ENCODE peak calls at places on chromosomes 13 and 19, in seven cellular contexts. One of them, this sample, is unnamed.

GRCh38 chr19:3346677-3347353 is 19.6 kb upstream of the NFIC start:
- DNase-seq in AG09319: no peak
- DNase-seq in EL: peak; percentile 69
- DNase-seq in AG09309: no peak
- DNase-seq in cardiac fibroblast: peak; percentile 59
- DNase-seq in activated T-helper 1 cell treated with anti-CD3 and anti-CD28 coated beads, Interleukin-12 subunit alpha, Interleukin-12 subunit beta, Interleukin-2, Interleukin-4 antibody, amounts not matched to agents 30 ng/mL and 10 ng/mL and 1 ng/mL, durations not matched to agents 14 hours and 24 hours and 36 hours: no peak
- DNase-seq in activated CD4-positive, alpha-beta T cell treated with anti-CD3 and anti-CD28 coated beads, Interleukin-2, amount 50 U/mL, for 48 hours: no peak
- DNase-seq in this sample: no peak

GRCh38 chr13:63614874-63615612 is 2199.4 kb upstream of the PCDH20 start:
- DNase-seq in AG09309: no peak
- DNase-seq in cardiac fibroblast: no peak
- DNase-seq in EL: no peak
- DNase-seq in AG09319: no peak
- DNase-seq in activated T-helper 1 cell treated with anti-CD3 and anti-CD28 coated beads, Interleukin-12 subunit alpha, Interleukin-12 subunit beta, Interleukin-2, Interleukin-4 antibody, amounts not matched to agents 30 ng/mL and 10 ng/mL and 1 ng/mL, durations not matched to agents 14 hours and 24 hours and 36 hours: no peak
- DNase-seq in activated CD4-positive, alpha-beta T cell treated with anti-CD3 and anti-CD28 coated beads, Interleukin-2, amount 50 U/mL, for 48 hours: no peak
- DNase-seq in this sample: no peak

GRCh38 chr19:11673608-11674041 is 65.1 kb downstream of the ZNF823 start:
- DNase-seq in AG09309: peak; percentile 21
- DNase-seq in AG09319: no peak
- DNase-seq in activated CD4-positive, alpha-beta T cell treated with anti-CD3 and anti-CD28 coated beads, Interleukin-2, amount 50 U/mL, for 48 hours: peak; percentile 42
- DNase-seq in EL: peak; percentile 47
- DNase-seq in activated T-helper 1 cell treated with anti-CD3 and anti-CD28 coated beads, Interleukin-12 subunit alpha, Interleukin-12 subunit beta, Interleukin-2, Interleukin-4 antibody, amounts not matched to agents 30 ng/mL and 10 ng/mL and 1 ng/mL, durations not matched to agents 14 hours and 24 hours and 36 hours: no peak
- DNase-seq in cardiac fibroblast: peak; percentile 71
- DNase-seq in this sample: peak; percentile 0

GRCh38 chr13:52827839-52828238 is 20.6 kb downstream of the PCDH8 start:
- DNase-seq in cardiac fibroblast: no peak
- DNase-seq in activated CD4-positive, alpha-beta T cell treated with anti-CD3 and anti-CD28 coated beads, Interleukin-2, amount 50 U/mL, for 48 hours: no peak
- DNase-seq in activated T-helper 1 cell treated with anti-CD3 and anti-CD28 coated beads, Interleukin-12 subunit alpha, Interleukin-12 subunit beta, Interleukin-2, Interleukin-4 antibody, amounts not matched to agents 30 ng/mL and 10 ng/mL and 1 ng/mL, durations not matched to agents 14 hours and 24 hours and 36 hours: no peak
- DNase-seq in AG09319: no peak
- DNase-seq in AG09309: no peak
- DNase-seq in EL: no peak
- DNase-seq in this sample: no peak

GRCh38 chr19:46841458-46842083 is 9.1 kb downstream of the AP2S1 start:
- DNase-seq in activated CD4-positive, alpha-beta T cell treated with anti-CD3 and anti-CD28 coated beads, Interleukin-2, amount 50 U/mL, for 48 hours: no peak
- DNase-seq in activated T-helper 1 cell treated with anti-CD3 and anti-CD28 coated beads, Interleukin-12 subunit alpha, Interleukin-12 subunit beta, Interleukin-2, Interleukin-4 antibody, amounts not matched to agents 30 ng/mL and 10 ng/mL and 1 ng/mL, durations not matched to agents 14 hours and 24 hours and 36 hours: no peak
- DNase-seq in AG09319: no peak
- DNase-seq in cardiac fibroblast: peak; percentile 82
- DNase-seq in EL: peak; percentile 86
- DNase-seq in AG09309: no peak
- DNase-seq in this sample: no peak

GRCh38 chr19:49468746-49469447 is 5.1 kb upstream of the FLT3LG start:
- DNase-seq in AG09309: no peak
- DNase-seq in cardiac fibroblast: peak; percentile 93
- DNase-seq in EL: no peak
- DNase-seq in activated T-helper 1 cell treated with anti-CD3 and anti-CD28 coated beads, Interleukin-12 subunit alpha, Interleukin-12 subunit beta, Interleukin-2, Interleukin-4 antibody, amounts not matched to agents 30 ng/mL and 10 ng/mL and 1 ng/mL, durations not matched to agents 14 hours and 24 hours and 36 hours: peak; percentile 92
- DNase-seq in activated CD4-positive, alpha-beta T cell treated with anti-CD3 and anti-CD28 coated beads, Interleukin-2, amount 50 U/mL, for 48 hours: peak; percentile 81
- DNase-seq in AG09319: no peak
- DNase-seq in this sample: peak; percentile 87

GRCh38 chr13:29125145-29125933 is 305.2 kb downstream of the MTUS2 start:
- DNase-seq in activated CD4-positive, alpha-beta T cell treated with anti-CD3 and anti-CD28 coated beads, Interleukin-2, amount 50 U/mL, for 48 hours: no peak
- DNase-seq in activated T-helper 1 cell treated with anti-CD3 and anti-CD28 coated beads, Interleukin-12 subunit alpha, Interleukin-12 subunit beta, Interleukin-2, Interleukin-4 antibody, amounts not matched to agents 30 ng/mL and 10 ng/mL and 1 ng/mL, durations not matched to agents 14 hours and 24 hours and 36 hours: no peak
- DNase-seq in cardiac fibroblast: no peak
- DNase-seq in EL: no peak
- DNase-seq in AG09309: no peak
- DNase-seq in AG09319: no peak
- DNase-seq in this sample: no peak

GRCh38 chr19:56315076-56315828 is 613 bp upstream of the ZSCAN5A start:
- DNase-seq in activated T-helper 1 cell treated with anti-CD3 and anti-CD28 coated beads, Interleukin-12 subunit alpha, Interleukin-12 subunit beta, Interleukin-2, Interleukin-4 antibody, amounts not matched to agents 30 ng/mL and 10 ng/mL and 1 ng/mL, durations not matched to agents 14 hours and 24 hours and 36 hours: peak; percentile 89
- DNase-seq in cardiac fibroblast: peak; percentile 99
- DNase-seq in activated CD4-positive, alpha-beta T cell treated with anti-CD3 and anti-CD28 coated beads, Interleukin-2, amount 50 U/mL, for 48 hours: peak; percentile 86
- DNase-seq in AG09319: peak; percentile 89
- DNase-seq in EL: peak; percentile 98
- DNase-seq in AG09309: peak; percentile 91
- DNase-seq in this sample: peak; percentile 99

GRCh38 chr19:42471554-42472249 is 29.0 kb upstream of the CXCL17 start:
- DNase-seq in EL: peak; percentile 19
- DNase-seq in cardiac fibroblast: peak; percentile 38
- DNase-seq in AG09309: no peak
- DNase-seq in AG09319: no peak
- DNase-seq in activated T-helper 1 cell treated with anti-CD3 and anti-CD28 coated beads, Interleukin-12 subunit alpha, Interleukin-12 subunit beta, Interleukin-2, Interleukin-4 antibody, amounts not matched to agents 30 ng/mL and 10 ng/mL and 1 ng/mL, durations not matched to agents 14 hours and 24 hours and 36 hours: no peak
- DNase-seq in activated CD4-positive, alpha-beta T cell treated with anti-CD3 and anti-CD28 coated beads, Interleukin-2, amount 50 U/mL, for 48 hours: no peak
- DNase-seq in this sample: no peak

GRCh38 chr19:47781590-47782318 is 3.3 kb downstream of the SELENOW start:
- DNase-seq in AG09319: no peak
- DNase-seq in cardiac fibroblast: no peak
- DNase-seq in AG09309: no peak
- DNase-seq in activated T-helper 1 cell treated with anti-CD3 and anti-CD28 coated beads, Interleukin-12 subunit alpha, Interleukin-12 subunit beta, Interleukin-2, Interleukin-4 antibody, amounts not matched to agents 30 ng/mL and 10 ng/mL and 1 ng/mL, durations not matched to agents 14 hours and 24 hours and 36 hours: no peak
- DNase-seq in activated CD4-positive, alpha-beta T cell treated with anti-CD3 and anti-CD28 coated beads, Interleukin-2, amount 50 U/mL, for 48 hours: no peak
- DNase-seq in EL: no peak
- DNase-seq in this sample: no peak

GRCh38 chr19:21321134-21321533 is 8.1 kb downstream of the ZNF708 start:
- DNase-seq in activated T-helper 1 cell treated with anti-CD3 and anti-CD28 coated beads, Interleukin-12 subunit alpha, Interleukin-12 subunit beta, Interleukin-2, Interleukin-4 antibody, amounts not matched to agents 30 ng/mL and 10 ng/mL and 1 ng/mL, durations not matched to agents 14 hours and 24 hours and 36 hours: no peak
- DNase-seq in activated CD4-positive, alpha-beta T cell treated with anti-CD3 and anti-CD28 coated beads, Interleukin-2, amount 50 U/mL, for 48 hours: peak; percentile 10
- DNase-seq in AG09309: no peak
- DNase-seq in cardiac fibroblast: peak; percentile 18
- DNase-seq in EL: no peak
- DNase-seq in AG09319: no peak
- DNase-seq in this sample: no peak

GRCh38 chr19:31444931-31445330 is 95.7 kb upstream of the TSHZ3 start:
- DNase-seq in AG09309: no peak
- DNase-seq in cardiac fibroblast: no peak
- DNase-seq in activated CD4-positive, alpha-beta T cell treated with anti-CD3 and anti-CD28 coated beads, Interleukin-2, amount 50 U/mL, for 48 hours: no peak
- DNase-seq in EL: no peak
- DNase-seq in activated T-helper 1 cell treated with anti-CD3 and anti-CD28 coated beads, Interleukin-12 subunit alpha, Interleukin-12 subunit beta, Interleukin-2, Interleukin-4 antibody, amounts not matched to agents 30 ng/mL and 10 ng/mL and 1 ng/mL, durations not matched to agents 14 hours and 24 hours and 36 hours: no peak
- DNase-seq in AG09319: no peak
- DNase-seq in this sample: no peak

GRCh38 chr19:17385878-17386611 is 8.0 kb downstream of the CCDC194 start:
- DNase-seq in AG09319: no peak
- DNase-seq in EL: peak; percentile 56
- DNase-seq in AG09309: no peak
- DNase-seq in activated CD4-positive, alpha-beta T cell treated with anti-CD3 and anti-CD28 coated beads, Interleukin-2, amount 50 U/mL, for 48 hours: peak; percentile 75
- DNase-seq in cardiac fibroblast: peak; percentile 60
- DNase-seq in activated T-helper 1 cell treated with anti-CD3 and anti-CD28 coated beads, Interleukin-12 subunit alpha, Interleukin-12 subunit beta, Interleukin-2, Interleukin-4 antibody, amounts not matched to agents 30 ng/mL and 10 ng/mL and 1 ng/mL, durations not matched to agents 14 hours and 24 hours and 36 hours: peak; percentile 46
- DNase-seq in this sample: peak; percentile 59

GRCh38 chr13:112766336-112766735 is 76.5 kb downstream of the ATP11A start:
- DNase-seq in activated T-helper 1 cell treated with anti-CD3 and anti-CD28 coated beads, Interleukin-12 subunit alpha, Interleukin-12 subunit beta, Interleukin-2, Interleukin-4 antibody, amounts not matched to agents 30 ng/mL and 10 ng/mL and 1 ng/mL, durations not matched to agents 14 hours and 24 hours and 36 hours: no peak
- DNase-seq in AG09309: no peak
- DNase-seq in AG09319: no peak
- DNase-seq in EL: no peak
- DNase-seq in activated CD4-positive, alpha-beta T cell treated with anti-CD3 and anti-CD28 coated beads, Interleukin-2, amount 50 U/mL, for 48 hours: no peak
- DNase-seq in cardiac fibroblast: no peak
- DNase-seq in this sample: no peak

GRCh38 chr13:99191900-99192399 is 8.7 kb upstream of the UBAC2 start:
- DNase-seq in AG09309: no peak
- DNase-seq in activated T-helper 1 cell treated with anti-CD3 and anti-CD28 coated beads, Interleukin-12 subunit alpha, Interleukin-12 subunit beta, Interleukin-2, Interleukin-4 antibody, amounts not matched to agents 30 ng/mL and 10 ng/mL and 1 ng/mL, durations not matched to agents 14 hours and 24 hours and 36 hours: no peak
- DNase-seq in EL: peak; percentile 18
- DNase-seq in activated CD4-positive, alpha-beta T cell treated with anti-CD3 and anti-CD28 coated beads, Interleukin-2, amount 50 U/mL, for 48 hours: no peak
- DNase-seq in AG09319: no peak
- DNase-seq in cardiac fibroblast: peak; percentile 23
- DNase-seq in this sample: no peak

GRCh38 chr19:56405062-56405461 is 930 bp downstream of the ZNF583 start:
- DNase-seq in activated CD4-positive, alpha-beta T cell treated with anti-CD3 and anti-CD28 coated beads, Interleukin-2, amount 50 U/mL, for 48 hours: no peak
- DNase-seq in AG09309: no peak
- DNase-seq in cardiac fibroblast: no peak
- DNase-seq in AG09319: no peak
- DNase-seq in activated T-helper 1 cell treated with anti-CD3 and anti-CD28 coated beads, Interleukin-12 subunit alpha, Interleukin-12 subunit beta, Interleukin-2, Interleukin-4 antibody, amounts not matched to agents 30 ng/mL and 10 ng/mL and 1 ng/mL, durations not matched to agents 14 hours and 24 hours and 36 hours: no peak
- DNase-seq in EL: no peak
- DNase-seq in this sample: no peak

GRCh38 chr19:2720777-2721569 is at the start of gene DIRAS1:
- DNase-seq in AG09319: no peak
- DNase-seq in activated T-helper 1 cell treated with anti-CD3 and anti-CD28 coated beads, Interleukin-12 subunit alpha, Interleukin-12 subunit beta, Interleukin-2, Interleukin-4 antibody, amounts not matched to agents 30 ng/mL and 10 ng/mL and 1 ng/mL, durations not matched to agents 14 hours and 24 hours and 36 hours: no peak
- DNase-seq in cardiac fibroblast: no peak
- DNase-seq in AG09309: no peak
- DNase-seq in EL: no peak
- DNase-seq in activated CD4-positive, alpha-beta T cell treated with anti-CD3 and anti-CD28 coated beads, Interleukin-2, amount 50 U/mL, for 48 hours: no peak
- DNase-seq in this sample: no peak

GRCh38 chr13:52644108-52644507 is 1.9 kb downstream of the HNRNPA1L2 start:
- DNase-seq in AG09309: no peak
- DNase-seq in EL: no peak
- DNase-seq in cardiac fibroblast: no peak
- DNase-seq in activated CD4-positive, alpha-beta T cell treated with anti-CD3 and anti-CD28 coated beads, Interleukin-2, amount 50 U/mL, for 48 hours: no peak
- DNase-seq in AG09319: no peak
- DNase-seq in activated T-helper 1 cell treated with anti-CD3 and anti-CD28 coated beads, Interleukin-12 subunit alpha, Interleukin-12 subunit beta, Interleukin-2, Interleukin-4 antibody, amounts not matched to agents 30 ng/mL and 10 ng/mL and 1 ng/mL, durations not matched to agents 14 hours and 24 hours and 36 hours: no peak
- DNase-seq in this sample: no peak

GRCh38 chr13:41428155-41428554 is 29.2 kb upstream of the RGCC start:
- DNase-seq in cardiac fibroblast: no peak
- DNase-seq in AG09319: no peak
- DNase-seq in EL: no peak
- DNase-seq in activated CD4-positive, alpha-beta T cell treated with anti-CD3 and anti-CD28 coated beads, Interleukin-2, amount 50 U/mL, for 48 hours: peak; percentile 27
- DNase-seq in activated T-helper 1 cell treated with anti-CD3 and anti-CD28 coated beads, Interleukin-12 subunit alpha, Interleukin-12 subunit beta, Interleukin-2, Interleukin-4 antibody, amounts not matched to agents 30 ng/mL and 10 ng/mL and 1 ng/mL, durations not matched to agents 14 hours and 24 hours and 36 hours: no peak
- DNase-seq in AG09309: no peak
- DNase-seq in this sample: peak; percentile 25

GRCh38 chr19:35524181-35524838 is 3.8 kb downstream of the SBSN start:
- DNase-seq in cardiac fibroblast: no peak
- DNase-seq in AG09309: no peak
- DNase-seq in activated T-helper 1 cell treated with anti-CD3 and anti-CD28 coated beads, Interleukin-12 subunit alpha, Interleukin-12 subunit beta, Interleukin-2, Interleukin-4 antibody, amounts not matched to agents 30 ng/mL and 10 ng/mL and 1 ng/mL, durations not matched to agents 14 hours and 24 hours and 36 hours: no peak
- DNase-seq in activated CD4-positive, alpha-beta T cell treated with anti-CD3 and anti-CD28 coated beads, Interleukin-2, amount 50 U/mL, for 48 hours: no peak
- DNase-seq in AG09319: no peak
- DNase-seq in EL: no peak
- DNase-seq in this sample: no peak

GRCh38 chr19:50255115-50255514 is 51.7 kb downstream of the MYH14 start:
- DNase-seq in cardiac fibroblast: no peak
- DNase-seq in activated CD4-positive, alpha-beta T cell treated with anti-CD3 and anti-CD28 coated beads, Interleukin-2, amount 50 U/mL, for 48 hours: no peak
- DNase-seq in AG09309: no peak
- DNase-seq in EL: no peak
- DNase-seq in activated T-helper 1 cell treated with anti-CD3 and anti-CD28 coated beads, Interleukin-12 subunit alpha, Interleukin-12 subunit beta, Interleukin-2, Interleukin-4 antibody, amounts not matched to agents 30 ng/mL and 10 ng/mL and 1 ng/mL, durations not matched to agents 14 hours and 24 hours and 36 hours: no peak
- DNase-seq in AG09319: no peak
- DNase-seq in this sample: no peak

GRCh38 chr19:18090545-18091216 is 3.9 kb upstream of the IL12RB1 start:
- DNase-seq in activated T-helper 1 cell treated with anti-CD3 and anti-CD28 coated beads, Interleukin-12 subunit alpha, Interleukin-12 subunit beta, Interleukin-2, Interleukin-4 antibody, amounts not matched to agents 30 ng/mL and 10 ng/mL and 1 ng/mL, durations not matched to agents 14 hours and 24 hours and 36 hours: no peak
- DNase-seq in EL: no peak
- DNase-seq in AG09319: no peak
- DNase-seq in cardiac fibroblast: peak; percentile 71
- DNase-seq in AG09309: no peak
- DNase-seq in activated CD4-positive, alpha-beta T cell treated with anti-CD3 and anti-CD28 coated beads, Interleukin-2, amount 50 U/mL, for 48 hours: no peak
- DNase-seq in this sample: no peak

GRCh38 chr19:13022111-13022858 is 27.0 kb downstream of the NFIX start:
- DNase-seq in activated CD4-positive, alpha-beta T cell treated with anti-CD3 and anti-CD28 coated beads, Interleukin-2, amount 50 U/mL, for 48 hours: no peak
- DNase-seq in AG09309: no peak
- DNase-seq in AG09319: no peak
- DNase-seq in cardiac fibroblast: peak; percentile 51
- DNase-seq in activated T-helper 1 cell treated with anti-CD3 and anti-CD28 coated beads, Interleukin-12 subunit alpha, Interleukin-12 subunit beta, Interleukin-2, Interleukin-4 antibody, amounts not matched to agents 30 ng/mL and 10 ng/mL and 1 ng/mL, durations not matched to agents 14 hours and 24 hours and 36 hours: no peak
- DNase-seq in EL: no peak
- DNase-seq in this sample: no peak

GRCh38 chr13:112740502-112741131 is 50.8 kb downstream of the ATP11A start:
- DNase-seq in EL: peak; percentile 59
- DNase-seq in cardiac fibroblast: peak; percentile 84
- DNase-seq in activated CD4-positive, alpha-beta T cell treated with anti-CD3 and anti-CD28 coated beads, Interleukin-2, amount 50 U/mL, for 48 hours: no peak
- DNase-seq in AG09319: peak; percentile 82
- DNase-seq in activated T-helper 1 cell treated with anti-CD3 and anti-CD28 coated beads, Interleukin-12 subunit alpha, Interleukin-12 subunit beta, Interleukin-2, Interleukin-4 antibody, amounts not matched to agents 30 ng/mL and 10 ng/mL and 1 ng/mL, durations not matched to agents 14 hours and 24 hours and 36 hours: no peak
- DNase-seq in AG09309: peak; percentile 84
- DNase-seq in this sample: no peak

GRCh38 chr19:12564016-12564664 is 12.9 kb upstream of the ZNF564 start:
- DNase-seq in AG09309: peak; percentile 74
- DNase-seq in cardiac fibroblast: peak; percentile 90
- DNase-seq in activated T-helper 1 cell treated with anti-CD3 and anti-CD28 coated beads, Interleukin-12 subunit alpha, Interleukin-12 subunit beta, Interleukin-2, Interleukin-4 antibody, amounts not matched to agents 30 ng/mL and 10 ng/mL and 1 ng/mL, durations not matched to agents 14 hours and 24 hours and 36 hours: peak; percentile 86
- DNase-seq in EL: peak; percentile 87
- DNase-seq in activated CD4-positive, alpha-beta T cell treated with anti-CD3 and anti-CD28 coated beads, Interleukin-2, amount 50 U/mL, for 48 hours: peak; percentile 97
- DNase-seq in AG09319: peak; percentile 79
- DNase-seq in this sample: peak; percentile 74

GRCh38 chr19:46536391-46536790 is 40.7 kb upstream of the PNMA8B start:
- DNase-seq in cardiac fibroblast: no peak
- DNase-seq in activated T-helper 1 cell treated with anti-CD3 and anti-CD28 coated beads, Interleukin-12 subunit alpha, Interleukin-12 subunit beta, Interleukin-2, Interleukin-4 antibody, amounts not matched to agents 30 ng/mL and 10 ng/mL and 1 ng/mL, durations not matched to agents 14 hours and 24 hours and 36 hours: no peak
- DNase-seq in EL: no peak
- DNase-seq in activated CD4-positive, alpha-beta T cell treated with anti-CD3 and anti-CD28 coated beads, Interleukin-2, amount 50 U/mL, for 48 hours: no peak
- DNase-seq in AG09309: no peak
- DNase-seq in AG09319: no peak
- DNase-seq in this sample: no peak

GRCh38 chr19:15378529-15379082 is 981 bp downstream of the AKAP8 start:
- DNase-seq in AG09319: no peak
- DNase-seq in cardiac fibroblast: peak; percentile 61
- DNase-seq in AG09309: no peak
- DNase-seq in activated T-helper 1 cell treated with anti-CD3 and anti-CD28 coated beads, Interleukin-12 subunit alpha, Interleukin-12 subunit beta, Interleukin-2, Interleukin-4 antibody, amounts not matched to agents 30 ng/mL and 10 ng/mL and 1 ng/mL, durations not matched to agents 14 hours and 24 hours and 36 hours: peak; percentile 41
- DNase-seq in EL: peak; percentile 55
- DNase-seq in activated CD4-positive, alpha-beta T cell treated with anti-CD3 and anti-CD28 coated beads, Interleukin-2, amount 50 U/mL, for 48 hours: peak; percentile 56
- DNase-seq in this sample: peak; percentile 50

This sample was measured in stimulated activated naive CD4-positive, alpha-beta T cell.